ENCODE peak calls at places on chromosome 22, in seven cellular contexts. One of them, this sample, is unnamed.

GRCh38 chr22:28373841-28374240 is 305.8 kb downstream of the TTC28 start:
- DNase-seq in fibroblast of pulmonary artery: no peak
- DNase-seq in stimulated activated naive B cell treated with anti-CD40 and anti-IgM and Interleukin-4, amounts not matched to agents 10 μg/mL and 1 μg/mL and 100 μg/mL, for 72 hours: no peak
- DNase-seq in activated CD4-positive, alpha-beta T cell treated with anti-CD3 and anti-CD28 coated beads, Interleukin-2, amount 50 U/mL, for 1 hour: no peak
- DNase-seq in thoracic aorta: no peak
- DNase-seq in tibial artery: no peak
- DNase-seq in AG04450: no peak
- DNase-seq in this sample: no peak

GRCh38 chr22:42797021-42797420 is 60.1 kb downstream of the ARFGAP3 start:
- DNase-seq in fibroblast of pulmonary artery: peak
- DNase-seq in stimulated activated naive B cell treated with anti-CD40 and anti-IgM and Interleukin-4, amounts not matched to agents 10 μg/mL and 1 μg/mL and 100 μg/mL, for 72 hours: no peak
- DNase-seq in activated CD4-positive, alpha-beta T cell treated with anti-CD3 and anti-CD28 coated beads, Interleukin-2, amount 50 U/mL, for 1 hour: no peak
- DNase-seq in thoracic aorta: no peak
- DNase-seq in tibial artery: peak
- DNase-seq in AG04450: no peak
- DNase-seq in this sample: no peak

GRCh38 chr22:42699281-42699681 is 21.4 kb downstream of the A4GALT start:
- DNase-seq in fibroblast of pulmonary artery: no peak
- DNase-seq in stimulated activated naive B cell treated with anti-CD40 and anti-IgM and Interleukin-4, amounts not matched to agents 10 μg/mL and 1 μg/mL and 100 μg/mL, for 72 hours: no peak
- DNase-seq in activated CD4-positive, alpha-beta T cell treated with anti-CD3 and anti-CD28 coated beads, Interleukin-2, amount 50 U/mL, for 1 hour: no peak
- DNase-seq in thoracic aorta: no peak
- DNase-seq in tibial artery: no peak
- DNase-seq in AG04450: no peak
- DNase-seq in this sample: no peak

GRCh38 chr22:36010090-36010489 is 18.5 kb downstream of the RBFOX2 start:
- DNase-seq in fibroblast of pulmonary artery: no peak
- DNase-seq in stimulated activated naive B cell treated with anti-CD40 and anti-IgM and Interleukin-4, amounts not matched to agents 10 μg/mL and 1 μg/mL and 100 μg/mL, for 72 hours: no peak
- DNase-seq in activated CD4-positive, alpha-beta T cell treated with anti-CD3 and anti-CD28 coated beads, Interleukin-2, amount 50 U/mL, for 1 hour: no peak
- DNase-seq in thoracic aorta: no peak
- DNase-seq in tibial artery: no peak
- DNase-seq in AG04450: no peak
- DNase-seq in this sample: no peak

GRCh38 chr22:38416621-38417251 is 38.3 kb downstream of the KCNJ4 start:
- DNase-seq in fibroblast of pulmonary artery: no peak
- DNase-seq in stimulated activated naive B cell treated with anti-CD40 and anti-IgM and Interleukin-4, amounts not matched to agents 10 μg/mL and 1 μg/mL and 100 μg/mL, for 72 hours: no peak
- DNase-seq in activated CD4-positive, alpha-beta T cell treated with anti-CD3 and anti-CD28 coated beads, Interleukin-2, amount 50 U/mL, for 1 hour: no peak
- DNase-seq in thoracic aorta: no peak
- DNase-seq in tibial artery: no peak
- DNase-seq in AG04450: no peak
- DNase-seq in this sample: no peak

GRCh38 chr22:50271519-50271970 is 1.4 kb upstream of the MAPK11 start:
- DNase-seq in fibroblast of pulmonary artery: peak
- DNase-seq in stimulated activated naive B cell treated with anti-CD40 and anti-IgM and Interleukin-4, amounts not matched to agents 10 μg/mL and 1 μg/mL and 100 μg/mL, for 72 hours: no peak
- DNase-seq in activated CD4-positive, alpha-beta T cell treated with anti-CD3 and anti-CD28 coated beads, Interleukin-2, amount 50 U/mL, for 1 hour: peak
- DNase-seq in thoracic aorta: no peak
- DNase-seq in tibial artery: no peak
- DNase-seq in AG04450: no peak
- DNase-seq in this sample: no peak

GRCh38 chr22:24431309-24432034 is 4.1 kb downstream of the ADORA2A start:
- DNase-seq in fibroblast of pulmonary artery: no peak
- DNase-seq in stimulated activated naive B cell treated with anti-CD40 and anti-IgM and Interleukin-4, amounts not matched to agents 10 μg/mL and 1 μg/mL and 100 μg/mL, for 72 hours: no peak
- DNase-seq in activated CD4-positive, alpha-beta T cell treated with anti-CD3 and anti-CD28 coated beads, Interleukin-2, amount 50 U/mL, for 1 hour: no peak
- DNase-seq in thoracic aorta: no peak
- DNase-seq in tibial artery: peak
- DNase-seq in AG04450: no peak
- DNase-seq in this sample: no peak

GRCh38 chr22:23418159-23418788 is 161.8 kb downstream of the IGLL1 start:
- DNase-seq in fibroblast of pulmonary artery: no peak
- DNase-seq in stimulated activated naive B cell treated with anti-CD40 and anti-IgM and Interleukin-4, amounts not matched to agents 10 μg/mL and 1 μg/mL and 100 μg/mL, for 72 hours: no peak
- DNase-seq in activated CD4-positive, alpha-beta T cell treated with anti-CD3 and anti-CD28 coated beads, Interleukin-2, amount 50 U/mL, for 1 hour: no peak
- DNase-seq in thoracic aorta: no peak
- DNase-seq in tibial artery: no peak
- DNase-seq in AG04450: no peak
- DNase-seq in this sample: no peak

GRCh38 chr22:42895541-42895981 is 38.5 kb upstream of the ARFGAP3 start:
- DNase-seq in fibroblast of pulmonary artery: no peak
- DNase-seq in stimulated activated naive B cell treated with anti-CD40 and anti-IgM and Interleukin-4, amounts not matched to agents 10 μg/mL and 1 μg/mL and 100 μg/mL, for 72 hours: no peak
- DNase-seq in activated CD4-positive, alpha-beta T cell treated with anti-CD3 and anti-CD28 coated beads, Interleukin-2, amount 50 U/mL, for 1 hour: no peak
- DNase-seq in thoracic aorta: no peak
- DNase-seq in tibial artery: no peak
- DNase-seq in AG04450: no peak
- DNase-seq in this sample: no peak

GRCh38 chr22:29043906-29044575 is 17.6 kb downstream of the C22orf31 start:
- DNase-seq in fibroblast of pulmonary artery: peak
- DNase-seq in stimulated activated naive B cell treated with anti-CD40 and anti-IgM and Interleukin-4, amounts not matched to agents 10 μg/mL and 1 μg/mL and 100 μg/mL, for 72 hours: no peak
- DNase-seq in activated CD4-positive, alpha-beta T cell treated with anti-CD3 and anti-CD28 coated beads, Interleukin-2, amount 50 U/mL, for 1 hour: no peak
- DNase-seq in thoracic aorta: no peak
- DNase-seq in tibial artery: no peak
- DNase-seq in AG04450: no peak
- DNase-seq in this sample: no peak

GRCh38 chr22:46639843-46640242 is 19.7 kb downstream of the GRAMD4 start:
- DNase-seq in fibroblast of pulmonary artery: no peak
- DNase-seq in stimulated activated naive B cell treated with anti-CD40 and anti-IgM and Interleukin-4, amounts not matched to agents 10 μg/mL and 1 μg/mL and 100 μg/mL, for 72 hours: no peak
- DNase-seq in activated CD4-positive, alpha-beta T cell treated with anti-CD3 and anti-CD28 coated beads, Interleukin-2, amount 50 U/mL, for 1 hour: no peak
- DNase-seq in thoracic aorta: no peak
- DNase-seq in tibial artery: no peak
- DNase-seq in AG04450: no peak
- DNase-seq in this sample: no peak

GRCh38 chr22:42921301-42921700 is 64.2 kb upstream of the ARFGAP3 start:
- DNase-seq in fibroblast of pulmonary artery: no peak
- DNase-seq in stimulated activated naive B cell treated with anti-CD40 and anti-IgM and Interleukin-4, amounts not matched to agents 10 μg/mL and 1 μg/mL and 100 μg/mL, for 72 hours: no peak
- DNase-seq in activated CD4-positive, alpha-beta T cell treated with anti-CD3 and anti-CD28 coated beads, Interleukin-2, amount 50 U/mL, for 1 hour: no peak
- DNase-seq in thoracic aorta: no peak
- DNase-seq in tibial artery: no peak
- DNase-seq in AG04450: no peak
- DNase-seq in this sample: no peak

GRCh38 chr22:37243402-37244113 is 511 bp downstream of the RAC2 start:
- DNase-seq in fibroblast of pulmonary artery: no peak
- DNase-seq in stimulated activated naive B cell treated with anti-CD40 and anti-IgM and Interleukin-4, amounts not matched to agents 10 μg/mL and 1 μg/mL and 100 μg/mL, for 72 hours: no peak
- DNase-seq in activated CD4-positive, alpha-beta T cell treated with anti-CD3 and anti-CD28 coated beads, Interleukin-2, amount 50 U/mL, for 1 hour: no peak
- DNase-seq in thoracic aorta: no peak
- DNase-seq in tibial artery: no peak
- DNase-seq in AG04450: no peak
- DNase-seq in this sample: no peak